ENCODE peak calls at places on chromosomes 4 and X, in seven cellular contexts. A is AG04450, M is fibroblast of pulmonary artery, Z is HCT116, R is brain microvascular endothelial cell, O is AG09309, S is PC-3. U is an unnamed sample.

GRCh38 chrX:118893923-118894322 is 70.3 kb downstream of the ZCCHC12 start:
- DNase-seq in A (no peak), M (no peak), Z (no peak), R (no peak), O (no peak), S (no peak), U (no peak)

GRCh38 chr4:56698329-56698728 is 17.2 kb upstream of the HOPX start:
- DNase-seq in A (peak; percentile 8), M (peak; percentile 40), Z (no peak), R (peak; percentile 62), O (no peak), S (no peak), U (peak; percentile 60)

GRCh38 chrX:45774961-45775360 is 574.3 kb upstream of the DIPK2B start:
- DNase-seq in A (no peak), M (peak; percentile 83), Z (no peak), R (peak; percentile 41), O (peak; percentile 68), S (peak; percentile 89), U (peak; percentile 89)

GRCh38 chr4:37812713-37813112 is 13.8 kb upstream of the PGM2 start:
- DNase-seq in A (no peak), M (peak; percentile 79), Z (no peak), R (peak; percentile 53), O (no peak), S (peak; percentile 46), U (peak; percentile 25)

GRCh38 chr4:101280866-101281600 is 66.3 kb downstream of the PPP3CA start:
- DNase-seq in A (no peak), M (no peak), Z (no peak), R (no peak), O (no peak), S (no peak), U (no peak)

GRCh38 chrX:24204331-24204730 is 54.8 kb downstream of the ZFX start:
- DNase-seq in A (no peak), M (peak; percentile 4), Z (no peak), R (peak; percentile 27), O (peak; percentile 39), S (peak; percentile 15), U (peak; percentile 36)

GRCh38 chr4:156575430-156576073 is 396.0 kb downstream of the PDGFC start:
- DNase-seq in A (no peak), M (peak; percentile 44), Z (no peak), R (no peak), O (no peak), S (peak; percentile 32), U (no peak)

GRCh38 chr4:169060396-169061081 is 50.5 kb upstream of the CBR4 start:
- DNase-seq in A (no peak), M (peak; percentile 11), Z (no peak), R (no peak), O (no peak), S (no peak), U (no peak)

GRCh38 chrX:107493141-107493540 is 43.7 kb downstream of the FRMPD3 start:
- DNase-seq in A (no peak), M (no peak), Z (no peak), R (no peak), O (no peak), S (peak; percentile 56), U (peak; percentile 23)

GRCh38 chr4:169070071-169070894 is 60.2 kb upstream of the CBR4 start:
- DNase-seq in A (no peak), M (peak; percentile 93), Z (peak; percentile 76), R (peak; percentile 95), O (peak; percentile 95), S (peak; percentile 97), U (peak; percentile 100)

GRCh38 chrX:87017210-87017609 is 500.4 kb upstream of the KLHL4 start:
- DNase-seq in A (no peak), M (no peak), Z (no peak), R (no peak), O (no peak), S (no peak), U (no peak)

GRCh38 chr4:113637823-113638691 is 123.5 kb downstream of the CAMK2D start:
- DNase-seq in A (no peak), M (no peak), Z (no peak), R (no peak), O (no peak), S (no peak), U (no peak)

GRCh38 chr4:183722738-183723560 is 63.9 kb downstream of the TRAPPC11 start:
- DNase-seq in A (no peak), M (peak; percentile 37), Z (no peak), R (peak; percentile 17), O (no peak), S (peak; percentile 75), U (peak; percentile 26)

GRCh38 chr4:6649216-6649615 is 8.7 kb downstream of the MRFAP1 start:
- DNase-seq in A (no peak), M (no peak), Z (no peak), R (no peak), O (no peak), S (no peak), U (no peak)

GRCh38 chr4:26033389-26033788 is 119.4 kb downstream of the SMIM20 start:
- DNase-seq in A (no peak), M (no peak), Z (no peak), R (no peak), O (no peak), S (no peak), U (no peak)

GRCh38 chr4:26032142-26032541 is 118.1 kb downstream of the SMIM20 start:
- DNase-seq in A (peak; percentile 39), M (no peak), Z (no peak), R (peak; percentile 48), O (no peak), S (peak; percentile 58), U (peak; percentile 61)

GRCh38 chr4:26031704-26032103 is 117.7 kb downstream of the SMIM20 start:
- DNase-seq in A (no peak), M (no peak), Z (no peak), R (no peak), O (no peak), S (peak; percentile 37), U (peak; percentile 22)

GRCh38 chr4:26032572-26033320 is 118.7 kb downstream of the SMIM20 start:
- DNase-seq in A (peak; percentile 69), M (peak; percentile 85), Z (no peak), R (peak; percentile 78), O (peak; percentile 66), S (peak; percentile 55), U (peak; percentile 63)

GRCh38 chr4:26034849-26035248 is 120.8 kb downstream of the SMIM20 start:
- DNase-seq in A (no peak), M (no peak), Z (no peak), R (no peak), O (no peak), S (no peak), U (no peak)
- TF ChIP-seq CTCF in A (no peak), M (no peak), Z (no peak), R (no peak), O (no peak), S (no peak), U (no peak)

GRCh38 chr4:52937829-52938228 is 75.7 kb downstream of the RASL11B start:
- DNase-seq in A (no peak), M (no peak), Z (no peak), R (no peak), O (no peak), S (peak; percentile 76), U (peak; percentile 52)

GRCh38 chr4:52936729-52937128 is 74.6 kb downstream of the RASL11B start:
- DNase-seq in A (no peak), M (no peak), Z (no peak), R (no peak), O (no peak), S (no peak), U (no peak)

GRCh38 chr4:52941450-52941849 is 79.3 kb downstream of the RASL11B start:
- DNase-seq in A (no peak), M (no peak), Z (no peak), R (no peak), O (no peak), S (no peak), U (no peak)

GRCh38 chr4:52939739-52940138 is 77.6 kb downstream of the RASL11B start:
- DNase-seq in A (no peak), M (no peak), Z (no peak), R (no peak), O (no peak), S (no peak), U (no peak)

DNA sequence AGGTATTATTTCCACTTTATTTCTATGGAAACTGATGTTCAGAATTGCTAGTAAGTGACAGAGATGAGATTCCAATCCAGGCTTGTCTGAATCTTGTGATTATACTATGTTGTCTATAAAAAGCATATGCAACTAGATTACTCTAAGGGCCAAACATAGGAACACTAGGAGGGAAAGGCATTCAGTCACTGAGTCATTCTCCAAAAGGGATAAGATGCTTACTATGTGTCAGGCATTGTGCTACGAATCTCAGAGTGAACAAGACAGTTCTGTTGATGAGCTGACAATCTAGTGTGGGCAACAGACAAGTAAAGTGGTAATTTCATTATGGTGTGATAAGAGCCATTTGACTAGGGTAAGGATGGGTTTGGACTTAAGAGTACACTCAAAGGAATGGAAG is 77.2 kb downstream of the RASL11B start:
- DNase-seq in A (no peak), M (no peak), Z (no peak), R (no peak), O (no peak), S (no peak), U (peak; percentile 8)
- H3K4me3 ChIP-seq in A (no peak overlapping the region), M (no peak overlapping the region), Z (no peak overlapping the region), R (no peak overlapping the region), O (no peak overlapping the region), S (no peak overlapping the region), U (no peak overlapping the region)

GRCh38 chr4:1882850-1883271 is 11.7 kb downstream of the NSD2 start:
- DNase-seq in A (no peak), M (no peak), Z (no peak), R (no peak), O (no peak), S (no peak), U (no peak)
- TF ChIP-seq CTCF in A (no peak), M (no peak), Z (no peak), R (no peak), O (no peak), S (no peak), U (no peak)

GRCh38 chrX:131289527-131289926 is 421 bp upstream of the IGSF1 start:
- DNase-seq in A (no peak), M (no peak), Z (no peak), R (no peak), O (no peak), S (no peak), U (no peak)
- H3K4me3 ChIP-seq in A (no peak overlapping the region), M (no peak overlapping the region), Z (no peak overlapping the region), R (no peak overlapping the region), O (no peak overlapping the region), S (no peak overlapping the region), U (no peak overlapping the region)

GRCh38 chr4:102537280-102537679 is 36.1 kb downstream of the NFKB1 start:
- DNase-seq in A (no peak), M (no peak), Z (no peak), R (no peak), O (no peak), S (no peak), U (peak; percentile 89)

GRCh38 chr4:102543030-102543505 is 41.9 kb downstream of the NFKB1 start:
- DNase-seq in A (no peak), M (no peak), Z (no peak), R (no peak), O (no peak), S (no peak), U (peak; percentile 78)

GRCh38 chr4:102546635-102547034 is 45.5 kb downstream of the NFKB1 start:
- DNase-seq in A (no peak), M (no peak), Z (no peak), R (no peak), O (no peak), S (no peak), U (no peak)

GRCh38 chr4:102543529-102543928 is 42.4 kb downstream of the NFKB1 start:
- DNase-seq in A (no peak), M (no peak), Z (no peak), R (no peak), O (no peak), S (no peak), U (peak; percentile 84)

GRCh38 chr4:102541708-102542107 is 40.5 kb downstream of the NFKB1 start:
- DNase-seq in A (no peak), M (no peak), Z (no peak), R (no peak), O (no peak), S (no peak), U (no peak)
- TF ChIP-seq CTCF in A (no peak), M (no peak), Z (peak; percentile 22), R (peak; percentile 25), O (no peak), S (peak; percentile 23), U (peak; percentile 31)

U was measured in bronchial epithelial cell.